ENCODE peak calls at places on chromosomes 11 and 22, in six cellular contexts. V, D, W, L, G and R are unnamed samples.

GRCh38 chr11:116276051-116277044 is 496.4 kb downstream of the BUD13 start:
- DNase-seq in L (peak; percentile 67), D (peak; percentile 86), V (peak; percentile 67), G (peak; percentile 2), W (peak; percentile 83), R (peak; percentile 26)

GRCh38 chr11:110679323-110679980 is 32.8 kb downstream of the ARHGAP20 start:
- DNase-seq in W (no peak), V (no peak), D (no peak), L (no peak), G (peak; percentile 8), R (no peak)

GRCh38 chr11:114168691-114169090 is 109.2 kb downstream of the ZBTB16 start:
- DNase-seq in V (no peak), W (no peak), G (no peak), L (no peak), D (peak; percentile 68), R (no peak)

GRCh38 chr11:6812391-6813005 is 13.0 kb upstream of the OR6A2 start:
- DNase-seq in G (no peak), L (peak; percentile 66), V (peak; percentile 48), W (no peak), D (no peak), R (peak; percentile 32)

GRCh38 chr22:26612652-26613051 is 5.2 kb downstream of the CRYBB1 start:
- DNase-seq in L (no peak), V (no peak), W (no peak), D (no peak), G (no peak), R (no peak)

GRCh38 chr22:38257650-38258246 is 15.1 kb downstream of the TMEM184B start:
- DNase-seq in G (no peak), W (no peak), V (no peak), L (peak; percentile 19), D (peak; percentile 66), R (no peak)

GRCh38 chr11:71232364-71232763 is 20.0 kb downstream of the SHANK2 start:
- DNase-seq in W (no peak), D (no peak), G (no peak), L (no peak), V (no peak), R (no peak)

GRCh38 chr11:71238941-71239340 is 13.4 kb downstream of the SHANK2 start:
- DNase-seq in L (no peak), W (no peak), V (no peak), D (no peak), G (no peak), R (no peak)

GRCh38 chr22:39773976-39774539 is 119.5 kb downstream of the ENTHD1 start:
- DNase-seq in W (no peak), D (peak; percentile 13), V (no peak), L (peak; percentile 25), G (no peak), R (no peak)

GRCh38 chr22:44351685-44352377 is 39.1 kb upstream of the SHISAL1 start:
- DNase-seq in V (no peak), L (peak; percentile 87), W (no peak), D (peak; percentile 54), G (peak; percentile 86), R (peak; percentile 76)

GRCh38 chr11:83836883-83837654 is 550.9 kb upstream of the CCDC90B start:
- DNase-seq in D (peak; percentile 13), V (peak; percentile 65), L (peak; percentile 58), G (no peak), W (peak; percentile 30), R (peak; percentile 59)

GRCh38 chr22:43826142-43827093 is 14.3 kb upstream of the EFCAB6 start:
- DNase-seq in D (no peak), G (no peak), W (no peak), V (no peak), L (peak; percentile 62), R (peak; percentile 63)

GRCh38 chr11:22829231-22830081 is at the start of gene SVIP:
- DNase-seq in L (peak; percentile 93), D (peak; percentile 98), V (peak; percentile 87), W (peak; percentile 97), G (peak; percentile 72), R (peak; percentile 88)

GRCh38 chr11:46557684-46558151 is 36.1 kb downstream of the AMBRA1 start:
- DNase-seq in L (peak; percentile 65), D (no peak), G (no peak), W (peak; percentile 36), V (peak; percentile 73), R (no peak)

GRCh38 chr22:46604306-46604690 is 15.9 kb upstream of the GRAMD4 start:
- DNase-seq in W (no peak), G (no peak), L (no peak), D (peak; percentile 54), V (no peak), R (no peak)

GRCh38 chr11:77107950-77108349 is 5.3 kb downstream of the OMP start:
- DNase-seq in V (peak; percentile 60), L (peak; percentile 94), D (peak; percentile 69), G (peak; percentile 52), W (peak; percentile 58), R (peak; percentile 36)

GRCh38 chr11:64594159-64594939 is 3.3 kb downstream of the SLC22A12 start:
- DNase-seq in D (no peak), V (no peak), G (no peak), L (no peak), W (no peak), R (no peak)

GRCh38 chr11:71341173-71341572 is 88.8 kb upstream of the SHANK2 start:
- DNase-seq in V (no peak), L (no peak), G (no peak), D (no peak), W (no peak), R (no peak)

GRCh38 chr11:21374381-21374780 is 705.0 kb downstream of the NELL1 start:
- DNase-seq in D (no peak), G (no peak), V (no peak), L (no peak), W (no peak), R (no peak)

GRCh38 chr22:37782340-37783168 is 25.2 kb upstream of the GCAT start:
- DNase-seq in W (no peak), D (no peak), V (peak; percentile 63), G (no peak), L (peak; percentile 94), R (no peak)

DNA sequence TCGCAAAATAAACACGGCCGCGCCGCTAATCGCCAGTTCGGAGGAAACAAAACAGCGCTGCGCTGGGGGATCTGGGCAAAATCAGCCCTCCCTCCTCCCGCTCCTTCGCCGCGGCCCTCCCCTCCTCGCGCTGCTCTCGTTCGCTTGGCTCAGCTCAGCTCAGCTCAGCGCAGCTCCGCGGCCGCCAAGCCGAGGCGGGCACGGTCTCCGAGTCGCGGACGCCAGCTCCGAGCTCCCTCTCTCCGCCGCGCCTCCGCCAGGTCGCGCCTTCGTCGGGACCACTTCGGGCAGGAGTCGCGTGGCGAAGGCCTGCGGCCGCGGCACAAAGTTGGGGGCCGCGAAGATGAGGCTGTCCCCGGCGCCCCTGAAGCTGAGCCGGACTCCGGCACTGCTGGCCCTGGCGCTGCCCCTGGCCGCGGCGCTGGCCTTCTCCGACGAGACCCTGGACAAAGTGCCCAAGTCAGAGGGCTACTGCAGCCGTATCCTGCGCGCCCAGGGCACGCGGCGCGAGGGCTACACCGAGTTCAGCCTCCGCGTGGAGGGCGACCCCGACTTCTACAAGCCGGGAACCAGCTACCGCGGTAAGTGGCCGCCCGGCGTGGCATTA is at the start of gene SPON1:
- DNase-seq in G (no peak), L (no peak), D (peak; percentile 50), V (no peak), W (peak; percentile 34), R (no peak)
- H3K27ac ChIP-seq in G (no peak within 1 kb of the TSS), L (no peak within 1 kb of the TSS), D (peak within 1 kb of the TSS; percentile 87), V (no peak within 1 kb of the TSS), W (peak within 1 kb of the TSS; percentile 52), R (no peak within 1 kb of the TSS)

GRCh38 chr11:36748856-36749255 is 150.8 kb upstream of the RAG2 start:
- DNase-seq in D (no peak), V (no peak), G (no peak), W (no peak), L (no peak), R (no peak)
- TF ChIP-seq CTCF in D (no peak), V (no peak), G (no peak), W (no peak), L (no peak), R (no peak)

DNA sequence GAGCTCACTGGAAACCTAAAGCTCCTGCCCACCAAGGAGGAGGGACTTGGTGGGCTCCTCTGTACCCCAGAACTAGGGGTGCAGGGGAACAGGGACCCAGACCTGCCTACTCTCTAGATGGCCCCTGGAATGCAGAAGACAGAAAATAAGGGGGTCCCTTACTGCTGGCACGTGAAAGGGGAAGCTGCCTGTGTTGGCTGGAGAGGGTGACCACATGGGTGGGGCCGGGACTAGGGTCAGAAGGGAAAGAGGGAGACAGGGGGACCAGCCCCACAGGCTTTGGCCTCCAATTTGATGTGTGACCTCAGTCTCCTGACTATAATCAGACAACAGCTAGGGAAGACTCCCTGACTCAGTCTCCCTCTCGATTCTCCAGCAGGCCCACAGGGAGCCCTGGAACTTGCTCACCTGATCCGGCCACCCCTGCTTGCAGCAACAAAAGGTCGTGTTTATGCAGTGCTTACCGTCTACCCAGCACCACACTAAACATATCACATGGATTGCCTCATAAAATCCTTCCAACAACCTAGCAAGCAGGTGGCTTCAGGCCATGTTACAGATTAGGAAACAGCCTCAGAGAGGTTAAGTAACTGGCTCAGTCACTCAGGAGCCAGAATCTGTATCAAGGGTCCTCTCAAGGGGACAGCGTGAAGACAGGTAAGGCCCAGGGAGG is 10.2 kb downstream of the ARAP1 start:
- DNase-seq in G (no peak), D (no peak), L (no peak), W (no peak), V (no peak), R (no peak)
- H3K27ac ChIP-seq in G (no peak overlapping the region), D (peak overlapping the region; percentile 46), L (peak overlapping the region; percentile 7), W (peak overlapping the region; percentile 83), V (peak overlapping the region; percentile 59), R (peak overlapping the region; percentile 67)

GRCh38 chr22:18035740-18036139 is 11.4 kb upstream of the MICAL3 start:
- DNase-seq in G (no peak), L (peak; percentile 52), V (peak; percentile 82), D (peak; percentile 41), W (no peak), R (peak; percentile 71)

GRCh38 chr22:18032455-18033101 is 8.2 kb upstream of the MICAL3 start:
- DNase-seq in G (no peak), D (no peak), W (no peak), L (peak; percentile 92), V (no peak), R (peak; percentile 80)

GRCh38 chr22:18031670-18032454 is 7.5 kb upstream of the MICAL3 start:
- DNase-seq in L (peak; percentile 95), W (no peak), V (no peak), D (no peak), G (peak; percentile 86), R (peak; percentile 82)

GRCh38 chr22:18034076-18034475 is 9.7 kb upstream of the MICAL3 start:
- DNase-seq in L (no peak), D (no peak), G (no peak), V (no peak), W (no peak), R (no peak)

DNA sequence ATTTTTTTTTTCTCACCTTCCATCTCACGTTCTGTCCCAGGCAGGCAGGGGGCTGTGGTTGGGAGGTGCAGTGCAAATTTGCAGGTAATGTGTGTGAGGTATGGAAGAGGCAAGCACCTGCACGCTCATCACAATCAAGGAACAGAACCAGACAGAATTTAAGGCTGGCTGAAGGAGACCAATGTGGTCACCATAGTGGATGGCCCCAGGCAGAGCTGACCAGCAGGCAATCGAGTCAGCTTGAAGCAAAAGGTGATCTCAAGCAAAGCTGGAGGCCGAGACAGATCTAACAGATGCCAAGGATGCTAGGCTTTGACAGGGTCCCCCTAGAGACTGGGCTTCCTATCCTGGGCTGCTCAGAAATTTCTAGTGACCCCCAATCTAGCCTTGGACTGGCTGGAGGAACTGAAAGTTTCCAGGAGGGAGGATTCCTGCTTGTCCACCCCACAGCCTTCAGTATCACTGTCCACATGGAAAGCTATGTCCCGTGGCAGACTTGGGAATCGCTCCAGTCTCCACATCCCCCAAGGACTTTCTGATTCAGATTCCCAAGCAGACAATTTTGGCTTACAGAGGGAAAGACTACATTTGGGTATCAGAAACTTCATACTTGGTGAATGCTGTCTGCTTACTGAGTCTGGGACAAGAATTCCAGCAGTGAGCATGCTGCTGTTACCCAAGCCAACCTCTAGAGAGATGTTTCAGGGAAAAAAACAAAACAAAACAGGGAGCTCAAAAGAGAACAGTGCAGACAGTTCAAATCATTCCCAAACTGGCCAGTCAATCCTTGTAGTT is 9.0 kb upstream of the MICAL3 start:
- DNase-seq in V (no peak), W (no peak), L (peak; percentile 17), G (no peak), D (no peak), R (no peak)
- TF ChIP-seq CTCF in V (no peak), W (no peak), L (no peak), G (peak; percentile 29), D (peak; percentile 21), R (no peak)